ENCODE peak calls at places on chromosome 18, in ten cellular contexts. One of them, this sample, is unnamed. For H3K9me3, H3K27me3 and H3K4me1, the result is how much of the 10 kb centered on the place peaks cover.

GRCh38 chr18:45165871-45166270 is 449.4 kb upstream of the SLC14A2 start:
- DNase-seq in left lung: no peak
- DNase-seq in psoas muscle: no peak
- DNase-seq in esophagus squamous epithelium: no peak
- DNase-seq in osteoblast: no peak
- DNase-seq in upper lobe of right lung: no peak
- DNase-seq in astrocyte: no peak
- DNase-seq in colonic mucosa: no peak
- DNase-seq in BE2C: no peak
- DNase-seq in lower lobe of right lung: no peak
- DNase-seq in this sample: no peak

GRCh38 chr18:45456076-45457066 is 158.9 kb upstream of the SLC14A2 start:
- DNase-seq in left lung: no peak
- DNase-seq in psoas muscle: peak
- DNase-seq in esophagus squamous epithelium: no peak
- DNase-seq in osteoblast: no peak
- DNase-seq in upper lobe of right lung: no peak
- DNase-seq in astrocyte: no peak
- DNase-seq in colonic mucosa: no peak
- DNase-seq in BE2C: peak
- DNase-seq in lower lobe of right lung: no peak
- DNase-seq in this sample: no peak

GRCh38 chr18:67300498-67300897 is 216.0 kb downstream of the DSEL start:
- DNase-seq in left lung: no peak
- DNase-seq in psoas muscle: no peak
- DNase-seq in esophagus squamous epithelium: no peak
- DNase-seq in osteoblast: no peak
- DNase-seq in upper lobe of right lung: no peak
- DNase-seq in astrocyte: no peak
- DNase-seq in colonic mucosa: no peak
- DNase-seq in BE2C: no peak
- DNase-seq in lower lobe of right lung: no peak
- DNase-seq in this sample: no peak

GRCh38 chr18:59861009-59861408 is 38.8 kb upstream of the PMAIP1 start:
- DNase-seq in left lung: no peak
- DNase-seq in psoas muscle: no peak
- DNase-seq in esophagus squamous epithelium: no peak
- DNase-seq in osteoblast: peak
- DNase-seq in upper lobe of right lung: no peak
- DNase-seq in astrocyte: peak
- DNase-seq in colonic mucosa: no peak
- DNase-seq in BE2C: no peak
- DNase-seq in lower lobe of right lung: no peak
- DNase-seq in this sample: no peak

GRCh38 chr18:68262697-68263293 is 452.1 kb downstream of the TMX3 start:
- DNase-seq in left lung: no peak
- DNase-seq in psoas muscle: no peak
- DNase-seq in esophagus squamous epithelium: no peak
- DNase-seq in osteoblast: peak
- DNase-seq in upper lobe of right lung: no peak
- DNase-seq in astrocyte: peak
- DNase-seq in colonic mucosa: no peak
- DNase-seq in BE2C: no peak
- DNase-seq in lower lobe of right lung: no peak
- DNase-seq in this sample: no peak

GRCh38 chr18:49936821-49937220 is 123.5 kb upstream of the ACAA2 start:
- DNase-seq in left lung: no peak
- DNase-seq in psoas muscle: no peak
- DNase-seq in esophagus squamous epithelium: no peak
- DNase-seq in osteoblast: no peak
- DNase-seq in upper lobe of right lung: no peak
- DNase-seq in astrocyte: no peak
- DNase-seq in colonic mucosa: no peak
- DNase-seq in BE2C: no peak
- DNase-seq in lower lobe of right lung: no peak
- DNase-seq in this sample: no peak

GRCh38 chr18:36583155-36583745 is 245.6 kb downstream of the TPGS2 start:
- DNase-seq in left lung: no peak
- DNase-seq in psoas muscle: no peak
- DNase-seq in esophagus squamous epithelium: no peak
- DNase-seq in osteoblast: no peak
- DNase-seq in upper lobe of right lung: no peak
- DNase-seq in astrocyte: no peak
- DNase-seq in colonic mucosa: no peak
- DNase-seq in BE2C: no peak
- DNase-seq in lower lobe of right lung: no peak
- DNase-seq in this sample: peak

GRCh38 chr18:75923169-75923568 is 495.7 kb upstream of the SMIM21 start:
- DNase-seq in left lung: peak
- DNase-seq in psoas muscle: peak
- DNase-seq in esophagus squamous epithelium: no peak
- DNase-seq in osteoblast: no peak
- DNase-seq in upper lobe of right lung: peak
- DNase-seq in astrocyte: peak
- DNase-seq in colonic mucosa: no peak
- DNase-seq in BE2C: no peak
- DNase-seq in lower lobe of right lung: peak
- DNase-seq in this sample: no peak

GRCh38 chr18:9539283-9539682 is 64.0 kb downstream of the RALBP1 start:
- DNase-seq in left lung: no peak
- DNase-seq in psoas muscle: no peak
- DNase-seq in esophagus squamous epithelium: no peak
- DNase-seq in osteoblast: peak
- DNase-seq in upper lobe of right lung: no peak
- DNase-seq in astrocyte: peak
- DNase-seq in colonic mucosa: no peak
- DNase-seq in BE2C: no peak
- DNase-seq in lower lobe of right lung: no peak
- DNase-seq in this sample: no peak

GRCh38 chr18:53944721-53945120 is 279.7 kb downstream of the MBD2 start:
- DNase-seq in left lung: no peak
- DNase-seq in psoas muscle: no peak
- DNase-seq in esophagus squamous epithelium: no peak
- DNase-seq in osteoblast: no peak
- DNase-seq in upper lobe of right lung: no peak
- DNase-seq in astrocyte: no peak
- DNase-seq in colonic mucosa: no peak
- DNase-seq in BE2C: no peak
- DNase-seq in lower lobe of right lung: no peak
- DNase-seq in this sample: peak

GRCh38 chr18:41887100-41887499 is 67.9 kb upstream of the PIK3C3 start:
- DNase-seq in left lung: no peak
- DNase-seq in psoas muscle: no peak
- DNase-seq in esophagus squamous epithelium: no peak
- DNase-seq in osteoblast: no peak
- DNase-seq in upper lobe of right lung: no peak
- DNase-seq in astrocyte: peak
- DNase-seq in colonic mucosa: no peak
- DNase-seq in BE2C: no peak
- DNase-seq in lower lobe of right lung: no peak
- DNase-seq in this sample: no peak

GRCh38 chr18:44036500-44036899 is 644.2 kb upstream of the SETBP1 start:
- DNase-seq in left lung: no peak
- DNase-seq in psoas muscle: peak
- DNase-seq in esophagus squamous epithelium: no peak
- DNase-seq in osteoblast: no peak
- DNase-seq in upper lobe of right lung: no peak
- DNase-seq in astrocyte: no peak
- DNase-seq in colonic mucosa: no peak
- DNase-seq in BE2C: peak
- DNase-seq in lower lobe of right lung: peak
- DNase-seq in this sample: no peak

GRCh38 chr18:49920731-49921130 is 107.4 kb upstream of the ACAA2 start:
- DNase-seq in left lung: no peak
- DNase-seq in psoas muscle: no peak
- DNase-seq in esophagus squamous epithelium: no peak
- DNase-seq in osteoblast: no peak
- DNase-seq in upper lobe of right lung: no peak
- DNase-seq in astrocyte: peak
- DNase-seq in colonic mucosa: no peak
- DNase-seq in BE2C: peak
- DNase-seq in lower lobe of right lung: no peak
- DNase-seq in this sample: no peak

GRCh38 chr18:45590060-45590537 is 25.2 kb upstream of the SLC14A2 start:
- DNase-seq in left lung: no peak
- DNase-seq in psoas muscle: no peak
- DNase-seq in esophagus squamous epithelium: no peak
- DNase-seq in osteoblast: peak
- DNase-seq in upper lobe of right lung: no peak
- DNase-seq in astrocyte: no peak
- DNase-seq in colonic mucosa: no peak
- DNase-seq in BE2C: no peak
- DNase-seq in lower lobe of right lung: no peak
- DNase-seq in this sample: no peak

GRCh38 chr18:48949606-48950535 is 894 bp downstream of the SMAD7 start:
- DNase-seq in left lung: no peak
- DNase-seq in psoas muscle: no peak
- DNase-seq in esophagus squamous epithelium: no peak
- DNase-seq in osteoblast: peak
- DNase-seq in upper lobe of right lung: peak
- DNase-seq in astrocyte: no peak
- DNase-seq in colonic mucosa: peak
- DNase-seq in BE2C: peak
- DNase-seq in lower lobe of right lung: peak
- DNase-seq in this sample: no peak

GRCh38 chr18:23689616-23690504 is 607 bp downstream of the LAMA3 start:
- DNase-seq in left lung: peak
- DNase-seq in psoas muscle: no peak
- DNase-seq in esophagus squamous epithelium: no peak
- DNase-seq in osteoblast: no peak
- DNase-seq in upper lobe of right lung: peak
- DNase-seq in astrocyte: no peak
- DNase-seq in colonic mucosa: peak
- DNase-seq in BE2C: peak
- DNase-seq in lower lobe of right lung: peak
- DNase-seq in this sample: no peak

GRCh38 chr18:76347341-76347740 is 147.7 kb downstream of the ZNF516 start:
- DNase-seq in left lung: no peak
- DNase-seq in psoas muscle: no peak
- DNase-seq in esophagus squamous epithelium: no peak
- DNase-seq in osteoblast: no peak
- DNase-seq in upper lobe of right lung: no peak
- DNase-seq in astrocyte: no peak
- DNase-seq in colonic mucosa: no peak
- DNase-seq in BE2C: no peak
- DNase-seq in lower lobe of right lung: no peak
- DNase-seq in this sample: no peak

GRCh38 chr18:79887181-79888000 is 64.1 kb downstream of the SLC66A2 start:
- DNase-seq in left lung: no peak
- DNase-seq in psoas muscle: no peak
- DNase-seq in esophagus squamous epithelium: no peak
- DNase-seq in osteoblast: peak
- DNase-seq in upper lobe of right lung: peak
- DNase-seq in astrocyte: no peak
- DNase-seq in colonic mucosa: no peak
- DNase-seq in BE2C: no peak
- DNase-seq in lower lobe of right lung: peak
- DNase-seq in this sample: no peak
- H3K9me3 ChIP-seq in left lung: under half
- H3K9me3 ChIP-seq in psoas muscle: under half
- H3K9me3 ChIP-seq in esophagus squamous epithelium: under half
- H3K9me3 ChIP-seq in osteoblast: under half
- H3K9me3 ChIP-seq in upper lobe of right lung: under half
- H3K9me3 ChIP-seq in astrocyte: under half
- H3K9me3 ChIP-seq in colonic mucosa: under half
- H3K9me3 ChIP-seq in BE2C: under half
- H3K9me3 ChIP-seq in lower lobe of right lung: under half
- H3K9me3 ChIP-seq in this sample: under half

GRCh38 chr18:957829-958228 is 53.2 kb downstream of the ADCYAP1 start:
- DNase-seq in left lung: no peak
- DNase-seq in psoas muscle: no peak
- DNase-seq in esophagus squamous epithelium: no peak
- DNase-seq in osteoblast: no peak
- DNase-seq in upper lobe of right lung: no peak
- DNase-seq in astrocyte: no peak
- DNase-seq in colonic mucosa: no peak
- DNase-seq in BE2C: no peak
- DNase-seq in lower lobe of right lung: no peak
- DNase-seq in this sample: no peak
- H3K27me3 ChIP-seq in left lung: under half
- H3K27me3 ChIP-seq in psoas muscle: under half
- H3K27me3 ChIP-seq in esophagus squamous epithelium: under half
- H3K27me3 ChIP-seq in osteoblast: under half
- H3K27me3 ChIP-seq in upper lobe of right lung: under half
- H3K27me3 ChIP-seq in astrocyte: under half
- H3K27me3 ChIP-seq in colonic mucosa: under half
- H3K27me3 ChIP-seq in BE2C: under half
- H3K27me3 ChIP-seq in lower lobe of right lung: under half
- H3K27me3 ChIP-seq in this sample: under half

DNA sequence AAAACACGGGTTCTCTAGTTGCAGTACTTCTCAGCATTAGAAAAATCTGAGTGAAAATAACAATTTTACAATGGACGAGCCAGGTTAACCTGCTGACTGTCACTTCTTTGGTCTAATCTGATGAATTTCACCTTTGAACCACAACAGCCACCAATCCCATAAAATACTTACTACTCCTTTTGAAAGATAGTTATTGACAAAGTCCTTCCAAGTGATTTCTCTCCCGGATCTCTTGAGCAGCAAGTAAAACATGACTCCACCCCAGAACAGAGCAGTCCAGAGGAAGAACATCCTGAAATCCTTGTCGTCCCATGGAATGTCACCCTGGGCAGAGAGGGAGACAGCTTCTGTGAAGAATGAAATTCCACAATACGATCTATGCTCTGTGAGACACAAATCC is 10.2 kb downstream of the AFG3L2 start:
- DNase-seq in left lung: no peak
- DNase-seq in psoas muscle: no peak
- DNase-seq in esophagus squamous epithelium: no peak
- DNase-seq in osteoblast: no peak
- DNase-seq in upper lobe of right lung: no peak
- DNase-seq in astrocyte: no peak
- DNase-seq in colonic mucosa: no peak
- DNase-seq in BE2C: no peak
- DNase-seq in lower lobe of right lung: no peak
- DNase-seq in this sample: no peak
- H3K4me1 ChIP-seq in left lung: under half
- H3K4me1 ChIP-seq in psoas muscle: under half
- H3K4me1 ChIP-seq in esophagus squamous epithelium: under half
- H3K4me1 ChIP-seq in osteoblast: under half
- H3K4me1 ChIP-seq in upper lobe of right lung: under half
- H3K4me1 ChIP-seq in astrocyte: under half
- H3K4me1 ChIP-seq in colonic mucosa: under half
- H3K4me1 ChIP-seq in BE2C: under half
- H3K4me1 ChIP-seq in lower lobe of right lung: under half
- H3K4me1 ChIP-seq in this sample: under half

GRCh38 chr18:35306588-35307250 is 16.7 kb upstream of the ZSCAN30 start:
- DNase-seq in left lung: no peak
- DNase-seq in psoas muscle: no peak
- DNase-seq in esophagus squamous epithelium: no peak
- DNase-seq in osteoblast: no peak
- DNase-seq in upper lobe of right lung: no peak
- DNase-seq in astrocyte: no peak
- DNase-seq in colonic mucosa: no peak
- DNase-seq in BE2C: no peak
- DNase-seq in lower lobe of right lung: no peak
- DNase-seq in this sample: no peak

DNA sequence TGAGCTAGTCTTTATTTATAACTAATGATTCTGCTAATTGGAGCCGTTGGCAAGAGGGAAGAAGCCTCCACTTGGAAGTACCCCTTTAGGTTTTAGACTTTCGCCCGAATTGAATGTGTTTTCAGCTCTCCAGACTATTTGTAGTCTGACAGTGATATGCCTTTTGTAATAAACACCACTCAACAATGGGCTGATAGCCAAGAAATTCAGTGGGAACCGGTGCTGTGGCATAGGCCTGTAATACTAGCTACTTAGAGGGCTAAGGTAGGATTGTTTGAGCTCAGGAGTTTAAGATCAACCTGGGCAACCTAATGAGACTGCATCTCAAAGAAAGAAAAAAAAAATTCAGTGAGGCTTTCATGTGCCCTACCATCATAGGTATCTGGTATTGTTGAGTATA is 13.6 kb upstream of the ZSCAN30 start:
- DNase-seq in left lung: no peak
- DNase-seq in psoas muscle: no peak
- DNase-seq in esophagus squamous epithelium: no peak
- DNase-seq in osteoblast: no peak
- DNase-seq in upper lobe of right lung: no peak
- DNase-seq in astrocyte: no peak
- DNase-seq in colonic mucosa: no peak
- DNase-seq in BE2C: no peak
- DNase-seq in lower lobe of right lung: no peak
- DNase-seq in this sample: no peak
- H3K9me3 ChIP-seq in left lung: under half
- H3K9me3 ChIP-seq in psoas muscle: half or more
- H3K9me3 ChIP-seq in esophagus squamous epithelium: under half
- H3K9me3 ChIP-seq in osteoblast: under half
- H3K9me3 ChIP-seq in upper lobe of right lung: half or more
- H3K9me3 ChIP-seq in astrocyte: half or more
- H3K9me3 ChIP-seq in colonic mucosa: under half
- H3K9me3 ChIP-seq in BE2C: under half
- H3K9me3 ChIP-seq in lower lobe of right lung: half or more
- H3K9me3 ChIP-seq in this sample: under half

This sample was measured in iPS DF 6.9.